ENCODE peak calls at places on chromosomes 16 and 17, in ten cellular contexts. A, V, O, I, M, G, N, E, Q and C are unnamed samples.

GRCh38 chr16:27239906-27240655 is 28.5 kb downstream of the NSMCE1 start:
- DNase-seq in A (no peak), V (no peak), O (no peak), I (no peak), M (no peak), G (no peak), N (no peak), E (no peak), Q (peak; percentile 46), C (no peak)

GRCh38 chr17:82804442-82805191 is 35.2 kb downstream of the ZNF750 start:
- DNase-seq in A (peak; percentile 94), V (no peak), O (no peak), I (no peak), M (no peak), G (peak; percentile 37), N (no peak), E (no peak), Q (peak; percentile 95), C (no peak)

GRCh38 chr16:54505479-54506247 is 219.1 kb upstream of the IRX3 start:
- DNase-seq in A (no peak), V (no peak), O (no peak), I (no peak), M (no peak), G (no peak), N (no peak), E (no peak), Q (no peak), C (no peak)

GRCh38 chr16:87484487-87485331 is 8.1 kb downstream of the ZCCHC14 start:
- DNase-seq in A (no peak), V (no peak), O (no peak), I (no peak), M (no peak), G (no peak), N (no peak), E (no peak), Q (no peak), C (no peak)

GRCh38 chr17:50257574-50258224 is 16.6 kb upstream of the TMEM92 start:
- DNase-seq in A (no peak), V (no peak), O (no peak), I (no peak), M (peak; percentile 40), G (no peak), N (no peak), E (no peak), Q (peak; percentile 72), C (peak; percentile 62)

GRCh38 chr17:49146620-49147306 is 14.2 kb downstream of the B4GALNT2 start:
- DNase-seq in A (no peak), V (no peak), O (no peak), I (peak; percentile 87), M (peak; percentile 55), G (no peak), N (no peak), E (no peak), Q (no peak), C (peak; percentile 20)

GRCh38 chr17:41539071-41539492 is 11.0 kb upstream of the KRT19 start:
- DNase-seq in A (no peak), V (peak; percentile 35), O (no peak), I (no peak), M (no peak), G (no peak), N (no peak), E (no peak), Q (no peak), C (peak; percentile 82)

GRCh38 chr17:40437095-40437732 is 6.0 kb upstream of the IGFBP4 start:
- DNase-seq in A (no peak), V (peak; percentile 23), O (no peak), I (no peak), M (no peak), G (no peak), N (no peak), E (no peak), Q (peak; percentile 63), C (no peak)

GRCh38 chr17:75698659-75699058 is 22.6 kb upstream of the ITGB4 start:
- DNase-seq in A (no peak), V (no peak), O (no peak), I (no peak), M (peak; percentile 10), G (peak; percentile 70), N (no peak), E (no peak), Q (no peak), C (no peak)

GRCh38 chr17:63293310-63293709 is 152.8 kb downstream of the CYB561 start:
- DNase-seq in A (no peak), V (no peak), O (no peak), I (no peak), M (no peak), G (no peak), N (no peak), E (no peak), Q (no peak), C (no peak)

GRCh38 chr17:40415390-40415789 is 2.3 kb downstream of the TOP2A start:
- DNase-seq in A (no peak), V (no peak), O (no peak), I (peak; percentile 68), M (peak; percentile 48), G (no peak), N (no peak), E (no peak), Q (no peak), C (no peak)

GRCh38 chr17:80984749-80985148 is 6.9 kb upstream of the CHMP6 start:
- DNase-seq in A (peak; percentile 28), V (no peak), O (no peak), I (no peak), M (peak; percentile 58), G (no peak), N (peak; percentile 58), E (no peak), Q (no peak), C (peak; percentile 93)

GRCh38 chr16:83842755-83843507 is 35.2 kb downstream of the HSBP1 start:
- DNase-seq in A (no peak), V (no peak), O (no peak), I (no peak), M (no peak), G (no peak), N (no peak), E (no peak), Q (peak; percentile 41), C (peak; percentile 68)

GRCh38 chr16:68548947-68549346 is 9.9 kb downstream of the ZFP90 start:
- DNase-seq in A (no peak), V (peak; percentile 59), O (no peak), I (no peak), M (no peak), G (no peak), N (no peak), E (no peak), Q (no peak), C (no peak)
- H3K9me3 ChIP-seq in A (peaks cover 26% of the 10 kb centered on the region), V (no peaks in the 10 kb centered on the region), O (peaks cover 32% of the 10 kb centered on the region), I (peaks cover 81% of the 10 kb centered on the region), M (peaks cover 16% of the 10 kb centered on the region), G (no peaks in the 10 kb centered on the region), N (no peaks in the 10 kb centered on the region), E (no peaks in the 10 kb centered on the region), Q (no peaks in the 10 kb centered on the region), C (peaks cover 83% of the 10 kb centered on the region)

GRCh38 chr17:5184284-5184683 is 7.4 kb downstream of the ZNF594 start:
- DNase-seq in A (no peak), V (no peak), O (no peak), I (no peak), M (no peak), G (no peak), N (no peak), E (no peak), Q (no peak), C (peak; percentile 28)

GRCh38 chr17:5181509-5182305 is 10.0 kb downstream of the ZNF594 start:
- DNase-seq in A (no peak), V (no peak), O (no peak), I (no peak), M (no peak), G (no peak), N (no peak), E (no peak), Q (no peak), C (peak; percentile 3)

GRCh38 chr17:5183410-5183793 is 8.3 kb downstream of the ZNF594 start:
- DNase-seq in A (no peak), V (no peak), O (no peak), I (no peak), M (no peak), G (no peak), N (no peak), E (no peak), Q (no peak), C (no peak)

GRCh38 chr17:5182597-5183409 is 8.9 kb downstream of the ZNF594 start:
- DNase-seq in A (no peak), V (no peak), O (no peak), I (no peak), M (no peak), G (no peak), N (no peak), E (no peak), Q (no peak), C (no peak)

DNA sequence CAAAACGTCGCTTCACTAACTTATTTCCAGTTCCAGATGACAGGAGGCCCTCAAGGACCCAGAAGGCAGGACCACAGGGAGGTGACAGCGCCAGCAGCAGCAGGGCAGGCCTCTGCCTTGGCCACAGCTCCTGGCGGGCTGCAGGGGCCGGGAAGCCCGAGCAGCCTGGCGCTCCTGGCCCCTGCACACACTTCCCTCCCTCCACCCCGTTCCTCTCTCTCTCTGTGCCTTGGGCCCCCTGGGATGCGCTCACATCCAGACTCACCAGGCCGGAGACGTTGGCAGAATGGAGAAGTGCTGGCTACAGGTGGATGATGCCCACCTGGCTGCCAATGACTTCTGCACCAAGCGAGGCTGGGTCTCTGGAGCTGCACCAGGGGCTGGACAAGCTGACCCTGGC is 12.7 kb downstream of the ZNF594 start:
- DNase-seq in A (no peak), V (no peak), O (no peak), I (no peak), M (no peak), G (no peak), N (no peak), E (no peak), Q (no peak), C (no peak)
- H3K9me3 ChIP-seq in A (peaks cover 92% of the 10 kb centered on the region), V (peaks cover 56% of the 10 kb centered on the region), O (peaks cover 85% of the 10 kb centered on the region), I (peaks cover 96% of the 10 kb centered on the region), M (peaks cover 65% of the 10 kb centered on the region), G (peaks cover 25% of the 10 kb centered on the region), N (peaks cover 26% of the 10 kb centered on the region), E (no peaks in the 10 kb centered on the region), Q (peaks cover 64% of the 10 kb centered on the region), C (peaks cover 89% of the 10 kb centered on the region)

GRCh38 chr16:35182043-35182677 is 1722.7 kb downstream of the TP53TG3F start:
- DNase-seq in A (no peak), V (no peak), O (no peak), I (no peak), M (no peak), G (no peak), N (no peak), E (no peak), Q (no peak), C (no peak)
- H3K9me3 ChIP-seq in A (no peaks in the 10 kb centered on the region), V (no peaks in the 10 kb centered on the region), O (peaks cover 9% of the 10 kb centered on the region), I (no peaks in the 10 kb centered on the region), M (no peaks in the 10 kb centered on the region), G (no peaks in the 10 kb centered on the region), N (peaks cover 39% of the 10 kb centered on the region), E (no peaks in the 10 kb centered on the region), Q (no peaks in the 10 kb centered on the region), C (peaks cover 81% of the 10 kb centered on the region)

GRCh38 chr17:72660274-72661092 is 432.0 kb downstream of the SLC39A11 start:
- DNase-seq in A (no peak), V (no peak), O (no peak), I (no peak), M (no peak), G (no peak), N (no peak), E (no peak), Q (peak; percentile 32), C (peak; percentile 74)
- H3K9me3 ChIP-seq in A (no peaks in the 10 kb centered on the region), V (no peaks in the 10 kb centered on the region), O (no peaks in the 10 kb centered on the region), I (no peaks in the 10 kb centered on the region), M (no peaks in the 10 kb centered on the region), G (no peaks in the 10 kb centered on the region), N (no peaks in the 10 kb centered on the region), E (no peaks in the 10 kb centered on the region), Q (no peaks in the 10 kb centered on the region), C (no peaks in the 10 kb centered on the region)

GRCh38 chr17:71304498-71305158 is 816.2 kb upstream of the SOX9 start:
- DNase-seq in A (no peak), V (no peak), O (no peak), I (no peak), M (no peak), G (no peak), N (peak; percentile 13), E (no peak), Q (no peak), C (peak; percentile 85)
- H3K9me3 ChIP-seq in A (no peaks in the 10 kb centered on the region), V (no peaks in the 10 kb centered on the region), O (no peaks in the 10 kb centered on the region), I (peaks cover 11% of the 10 kb centered on the region), M (no peaks in the 10 kb centered on the region), G (no peaks in the 10 kb centered on the region), N (no peaks in the 10 kb centered on the region), E (no peaks in the 10 kb centered on the region), Q (no peaks in the 10 kb centered on the region), C (peaks cover 22% of the 10 kb centered on the region)